ENCODE peak calls at places on chromosomes 3 and 15, in six cellular contexts. One of them, this sample, is unnamed.

GRCh38 chr3:158718490-158719170 is 13.6 kb downstream of the RARRES1 start:
- DNase-seq in fibroblast of mammary gland: peak
- DNase-seq in neural crest cell: no peak
- DNase-seq in astrocyte: peak
- DNase-seq in left cardiac atrium: no peak
- DNase-seq in skeletal muscle cell: peak
- DNase-seq in this sample: no peak

GRCh38 chr3:39185326-39185958 is 7.0 kb downstream of the XIRP1 start:
- DNase-seq in fibroblast of mammary gland: no peak
- DNase-seq in neural crest cell: no peak
- DNase-seq in astrocyte: no peak
- DNase-seq in left cardiac atrium: no peak
- DNase-seq in skeletal muscle cell: no peak
- DNase-seq in this sample: no peak

GRCh38 chr15:100306098-100306497 is 35.7 kb downstream of the ADAMTS17 start:
- DNase-seq in fibroblast of mammary gland: no peak
- DNase-seq in neural crest cell: no peak
- DNase-seq in astrocyte: no peak
- DNase-seq in left cardiac atrium: no peak
- DNase-seq in skeletal muscle cell: no peak
- DNase-seq in this sample: no peak

GRCh38 chr3:115071611-115072010 is 75.5 kb downstream of the ZBTB20 start:
- DNase-seq in fibroblast of mammary gland: peak
- DNase-seq in neural crest cell: peak
- DNase-seq in astrocyte: peak
- DNase-seq in left cardiac atrium: peak
- DNase-seq in skeletal muscle cell: peak
- DNase-seq in this sample: no peak

GRCh38 chr3:197003461-197004385 is 25.9 kb downstream of the MELTF start:
- DNase-seq in fibroblast of mammary gland: peak
- DNase-seq in neural crest cell: no peak
- DNase-seq in astrocyte: no peak
- DNase-seq in left cardiac atrium: peak
- DNase-seq in skeletal muscle cell: no peak
- DNase-seq in this sample: no peak

GRCh38 chr3:154040283-154040682 is 80.9 kb upstream of the ARHGEF26 start:
- DNase-seq in fibroblast of mammary gland: peak
- DNase-seq in neural crest cell: no peak
- DNase-seq in astrocyte: no peak
- DNase-seq in left cardiac atrium: no peak
- DNase-seq in skeletal muscle cell: no peak
- DNase-seq in this sample: no peak

GRCh38 chr3:4900298-4900697 is 78.9 kb upstream of the BHLHE40 start:
- DNase-seq in fibroblast of mammary gland: no peak
- DNase-seq in neural crest cell: no peak
- DNase-seq in astrocyte: no peak
- DNase-seq in left cardiac atrium: no peak
- DNase-seq in skeletal muscle cell: no peak
- DNase-seq in this sample: no peak

GRCh38 chr3:127777861-127778711 is 44.2 kb downstream of the MGLL start:
- DNase-seq in fibroblast of mammary gland: no peak
- DNase-seq in neural crest cell: no peak
- DNase-seq in astrocyte: no peak
- DNase-seq in left cardiac atrium: no peak
- DNase-seq in skeletal muscle cell: no peak
- DNase-seq in this sample: no peak

GRCh38 chr3:131914090-131914691 is 120.6 kb downstream of the CPNE4 start:
- DNase-seq in fibroblast of mammary gland: no peak
- DNase-seq in neural crest cell: no peak
- DNase-seq in astrocyte: no peak
- DNase-seq in left cardiac atrium: no peak
- DNase-seq in skeletal muscle cell: no peak
- DNase-seq in this sample: no peak

GRCh38 chr3:179056326-179056725 is 15.3 kb downstream of the ZMAT3 start:
- DNase-seq in fibroblast of mammary gland: no peak
- DNase-seq in neural crest cell: no peak
- DNase-seq in astrocyte: no peak
- DNase-seq in left cardiac atrium: no peak
- DNase-seq in skeletal muscle cell: no peak
- DNase-seq in this sample: no peak